ENCODE peak calls at places on chromosome 1, in seven cellular contexts. One of them, this sample, is unnamed.

GRCh38 chr1:7899741-7900140 is 40.9 kb downstream of the TNFRSF9 start:
- DNase-seq in effector memory CD8-positive, alpha-beta T cell: no peak
- DNase-seq in 8988T: no peak
- DNase-seq in CD4-positive, alpha-beta T cell: no peak
- DNase-seq in OCI-LY7: no peak
- DNase-seq in neuronal stem cell: no peak
- DNase-seq in NCI-H345: no peak
- DNase-seq in this sample: no peak

GRCh38 chr1:51654000-51654399 is 37.1 kb downstream of the OSBPL9 start:
- DNase-seq in OCI-LY7: no peak
- DNase-seq in 8988T: no peak
- DNase-seq in neuronal stem cell: no peak
- DNase-seq in NCI-H345: no peak
- DNase-seq in CD4-positive, alpha-beta T cell: no peak
- DNase-seq in effector memory CD8-positive, alpha-beta T cell: no peak
- DNase-seq in this sample: no peak

GRCh38 chr1:3740038-3740437 is 12.2 kb upstream of the CCDC27 start:
- DNase-seq in effector memory CD8-positive, alpha-beta T cell: no peak
- DNase-seq in CD4-positive, alpha-beta T cell: no peak
- DNase-seq in OCI-LY7: no peak
- DNase-seq in neuronal stem cell: no peak
- DNase-seq in 8988T: no peak
- DNase-seq in NCI-H345: no peak
- DNase-seq in this sample: no peak

GRCh38 chr1:30336550-30337426 is 386.6 kb downstream of the MATN1 start:
- DNase-seq in OCI-LY7: no peak
- DNase-seq in 8988T: no peak
- DNase-seq in CD4-positive, alpha-beta T cell: no peak
- DNase-seq in neuronal stem cell: no peak
- DNase-seq in NCI-H345: no peak
- DNase-seq in effector memory CD8-positive, alpha-beta T cell: no peak
- DNase-seq in this sample: no peak

GRCh38 chr1:12019858-12020509 is 686 bp downstream of the MIIP start:
- DNase-seq in neuronal stem cell: peak
- DNase-seq in effector memory CD8-positive, alpha-beta T cell: no peak
- DNase-seq in OCI-LY7: no peak
- DNase-seq in CD4-positive, alpha-beta T cell: no peak
- DNase-seq in NCI-H345: no peak
- DNase-seq in 8988T: no peak
- DNase-seq in this sample: no peak

GRCh38 chr1:101974599-101975225 is 22.0 kb downstream of the OLFM3 start:
- DNase-seq in NCI-H345: no peak
- DNase-seq in effector memory CD8-positive, alpha-beta T cell: no peak
- DNase-seq in CD4-positive, alpha-beta T cell: no peak
- DNase-seq in 8988T: no peak
- DNase-seq in neuronal stem cell: no peak
- DNase-seq in OCI-LY7: no peak
- DNase-seq in this sample: no peak

GRCh38 chr1:229170778-229171505 is 100.0 kb upstream of the RAB4A start:
- DNase-seq in effector memory CD8-positive, alpha-beta T cell: no peak
- DNase-seq in neuronal stem cell: no peak
- DNase-seq in NCI-H345: no peak
- DNase-seq in CD4-positive, alpha-beta T cell: no peak
- DNase-seq in OCI-LY7: no peak
- DNase-seq in 8988T: no peak
- DNase-seq in this sample: no peak

GRCh38 chr1:226233293-226233692 is 9.8 kb downstream of the MIXL1 start:
- DNase-seq in effector memory CD8-positive, alpha-beta T cell: no peak
- DNase-seq in neuronal stem cell: no peak
- DNase-seq in CD4-positive, alpha-beta T cell: no peak
- DNase-seq in OCI-LY7: peak
- DNase-seq in NCI-H345: no peak
- DNase-seq in 8988T: no peak
- DNase-seq in this sample: no peak

GRCh38 chr1:175893192-175893591 is 149.8 kb upstream of the TNR start:
- DNase-seq in effector memory CD8-positive, alpha-beta T cell: no peak
- DNase-seq in 8988T: no peak
- DNase-seq in OCI-LY7: no peak
- DNase-seq in neuronal stem cell: no peak
- DNase-seq in NCI-H345: no peak
- DNase-seq in CD4-positive, alpha-beta T cell: no peak
- DNase-seq in this sample: no peak

GRCh38 chr1:161778522-161778921 is 12.4 kb downstream of the ATF6 start:
- DNase-seq in OCI-LY7: no peak
- DNase-seq in 8988T: no peak
- DNase-seq in effector memory CD8-positive, alpha-beta T cell: no peak
- DNase-seq in CD4-positive, alpha-beta T cell: no peak
- DNase-seq in NCI-H345: no peak
- DNase-seq in neuronal stem cell: no peak
- DNase-seq in this sample: no peak

GRCh38 chr1:164660415-164661174 is 101.6 kb downstream of the PBX1 start:
- DNase-seq in neuronal stem cell: no peak
- DNase-seq in NCI-H345: no peak
- DNase-seq in effector memory CD8-positive, alpha-beta T cell: peak
- DNase-seq in CD4-positive, alpha-beta T cell: no peak
- DNase-seq in OCI-LY7: peak
- DNase-seq in 8988T: no peak
- DNase-seq in this sample: peak

GRCh38 chr1:33161061-33161681 is 20.7 kb downstream of the TRIM62 start:
- DNase-seq in 8988T: no peak
- DNase-seq in effector memory CD8-positive, alpha-beta T cell: no peak
- DNase-seq in NCI-H345: peak
- DNase-seq in CD4-positive, alpha-beta T cell: no peak
- DNase-seq in neuronal stem cell: peak
- DNase-seq in OCI-LY7: no peak
- DNase-seq in this sample: no peak

GRCh38 chr1:204162498-204163074 is 3.6 kb downstream of the REN start:
- DNase-seq in 8988T: peak
- DNase-seq in CD4-positive, alpha-beta T cell: peak
- DNase-seq in NCI-H345: peak
- DNase-seq in effector memory CD8-positive, alpha-beta T cell: peak
- DNase-seq in OCI-LY7: peak
- DNase-seq in neuronal stem cell: peak
- DNase-seq in this sample: peak

This sample was measured in NCI-H510A treated with DMSO at 0.1 percent for 48 hours.